ENCODE peak calls at places on chromosome 12, in six cellular contexts. F is fibroblast of the aortic adventitia, C is IMR-90, H is AG10803, W is activated B cell treated with CpG ODN at 0.5 μM for 24 hours, Q is uterus. A is an unnamed sample.

GRCh38 chr12:54762390-54762789 is 91.9 kb upstream of the MUCL1 start:
- DNase-seq in F (no peak), C (no peak), H (no peak), W (no peak), Q (no peak), A (no peak)

GRCh38 chr12:113912761-113913295 is 53.3 kb downstream of the RBM19 start:
- DNase-seq in F (peak), C (peak), H (peak), W (peak), Q (peak), A (peak)

GRCh38 chr12:44525806-44526654 is 350.1 kb downstream of the NELL2 start:
- DNase-seq in F (no peak), C (no peak), H (no peak), W (no peak), Q (no peak), A (no peak)

GRCh38 chr12:26786491-26787124 is 46.4 kb downstream of the ITPR2 start:
- DNase-seq in F (peak), C (peak), H (no peak), W (no peak), Q (no peak), A (no peak)

GRCh38 chr12:132492522-132492921 is 2.6 kb downstream of the FBRSL1 start:
- DNase-seq in F (no peak), C (no peak), H (no peak), W (no peak), Q (no peak), A (no peak)

GRCh38 chr12:67590122-67590795 is 58.3 kb upstream of the DYRK2 start:
- DNase-seq in F (no peak), C (no peak), H (no peak), W (no peak), Q (no peak), A (no peak)

GRCh38 chr12:101779200-101779599 is 39.9 kb upstream of the SYCP3 start:
- DNase-seq in F (no peak), C (no peak), H (no peak), W (no peak), Q (no peak), A (no peak)

GRCh38 chr12:104672501-104673265 is 215.9 kb downstream of the CHST11 start:
- DNase-seq in F (peak), C (no peak), H (peak), W (no peak), Q (peak), A (no peak)

GRCh38 chr12:82627799-82628198 is 58.9 kb upstream of the TMTC2 start:
- DNase-seq in F (peak), C (peak), H (peak), W (no peak), Q (no peak), A (no peak)

GRCh38 chr12:47066278-47067048 is 13.0 kb upstream of the PCED1B start:
- DNase-seq in F (peak), C (peak), H (peak), W (no peak), Q (no peak), A (no peak)

GRCh38 chr12:4153343-4153892 is 120.1 kb upstream of the CCND2 start:
- DNase-seq in F (no peak), C (no peak), H (no peak), W (peak), Q (no peak), A (no peak)

GRCh38 chr12:32457251-32458025 is 58.1 kb downstream of the FGD4 start:
- DNase-seq in F (peak), C (peak), H (no peak), W (no peak), Q (no peak), A (no peak)

GRCh38 chr12:38151991-38152700 is 164.4 kb upstream of the ALG10B start:
- DNase-seq in F (no peak), C (no peak), H (no peak), W (no peak), Q (no peak), A (no peak)

GRCh38 chr12:29316772-29317171 is 64.2 kb downstream of the ERGIC2 start:
- DNase-seq in F (peak), C (peak), H (peak), W (no peak), Q (no peak), A (no peak)

GRCh38 chr12:29314421-29314820 is 66.6 kb downstream of the ERGIC2 start:
- DNase-seq in F (no peak), C (no peak), H (no peak), W (no peak), Q (no peak), A (no peak)

GRCh38 chr12:29322157-29322556 is 58.8 kb downstream of the ERGIC2 start:
- DNase-seq in F (no peak), C (no peak), H (no peak), W (no peak), Q (no peak), A (no peak)

GRCh38 chr12:29320295-29321090 is 60.5 kb downstream of the ERGIC2 start:
- DNase-seq in F (peak), C (peak), H (peak), W (no peak), Q (no peak), A (no peak)

DNA sequence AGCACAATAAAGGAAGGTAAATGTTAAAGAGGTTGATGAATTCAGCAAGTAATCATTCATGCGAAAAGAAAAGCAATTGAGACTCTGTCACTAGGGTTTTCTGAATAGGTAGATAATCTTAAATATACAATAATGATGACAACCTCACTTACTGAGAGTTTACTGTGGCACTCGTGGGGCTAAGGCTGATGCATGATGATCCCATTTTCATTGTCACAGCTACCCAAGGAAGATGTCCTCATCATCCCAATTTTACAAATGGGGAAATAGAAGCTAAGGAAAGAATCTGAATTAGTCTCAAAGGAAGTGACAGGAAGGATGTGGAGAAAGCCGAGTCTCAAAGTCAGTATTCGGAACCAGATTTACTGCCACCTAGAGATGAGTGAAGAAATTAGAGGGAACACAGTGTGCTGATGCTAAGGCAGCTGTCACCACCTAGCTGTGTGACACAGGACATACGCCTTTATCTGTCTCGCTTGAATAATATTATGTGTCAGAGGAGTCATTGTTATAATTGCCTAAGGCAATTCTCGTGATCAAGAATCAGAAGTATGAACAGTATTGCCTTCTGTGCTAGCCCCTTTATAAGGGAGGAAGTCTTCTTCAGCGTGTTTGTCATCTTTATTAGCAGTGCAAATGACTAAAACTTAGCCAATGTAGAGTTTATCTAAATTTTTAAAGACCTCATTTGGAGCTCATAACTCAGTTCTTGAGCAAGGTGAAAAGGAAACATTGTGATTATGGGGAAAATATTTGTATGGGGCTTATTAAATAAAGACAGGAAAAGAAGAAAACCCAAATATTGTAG is 63.2 kb downstream of the ERGIC2 start:
- DNase-seq in F (peak), C (peak), H (peak), W (no peak), Q (no peak), A (no peak)
- TF ChIP-seq CTCF in F (peak), C (peak), H (peak), W (no peak), Q (peak), A (peak)

GRCh38 chr12:7352661-7353060 is 48.8 kb downstream of the ACSM4 start:
- DNase-seq in F (no peak), C (no peak), H (no peak), W (no peak), Q (no peak), A (no peak)

GRCh38 chr12:7349418-7349817 is 45.5 kb downstream of the ACSM4 start:
- DNase-seq in F (no peak), C (no peak), H (no peak), W (no peak), Q (no peak), A (no peak)

GRCh38 chr12:7351177-7351576 is 47.3 kb downstream of the ACSM4 start:
- DNase-seq in F (no peak), C (no peak), H (no peak), W (no peak), Q (no peak), A (no peak)

GRCh38 chr12:7354521-7354920 is 50.6 kb downstream of the ACSM4 start:
- DNase-seq in F (peak), C (no peak), H (no peak), W (no peak), Q (no peak), A (no peak)
- TF ChIP-seq CTCF in F (no peak), C (no peak), H (no peak), W (no peak), Q (no peak), A (no peak)

DNA sequence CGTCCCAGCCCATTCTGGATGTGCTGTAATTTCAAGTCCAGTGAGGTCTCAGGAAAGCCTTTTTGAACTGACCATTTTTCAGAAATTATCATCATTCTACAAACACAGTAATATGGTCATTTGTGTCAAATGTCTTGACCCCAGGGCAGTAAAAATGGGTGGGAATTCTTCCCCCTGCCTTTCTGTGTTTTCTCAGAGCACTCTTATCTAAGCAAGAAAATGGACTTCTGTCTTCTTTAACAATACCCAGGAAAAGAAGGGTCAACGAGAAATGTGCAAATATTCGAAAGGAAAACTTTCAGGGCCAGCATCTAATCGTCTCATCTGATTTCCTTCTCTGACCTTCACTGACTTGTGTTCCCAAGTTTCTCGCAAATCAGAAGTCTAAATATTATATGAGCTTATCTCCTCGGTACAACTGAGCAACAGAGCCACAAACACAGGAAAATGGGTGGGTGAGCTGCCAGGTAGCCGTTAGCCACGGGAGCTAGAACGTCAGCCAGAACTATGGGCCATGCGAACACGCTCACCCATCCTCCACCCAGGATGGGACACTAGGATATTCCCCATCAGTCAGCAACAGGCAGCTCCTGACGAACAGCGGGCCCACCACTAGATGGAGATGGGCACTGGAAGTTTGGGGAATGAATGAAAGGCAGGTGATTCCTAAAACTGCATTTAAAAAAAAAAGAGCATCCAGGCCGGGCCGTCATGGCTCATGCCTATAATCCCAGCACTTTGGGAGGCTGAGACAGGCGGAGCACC is 57.1 kb downstream of the VWF start:
- DNase-seq in F (peak), C (peak), H (no peak), W (no peak), Q (peak), A (no peak)
- TF ChIP-seq CTCF in F (peak), C (peak), H (peak), W (no peak), Q (peak), A (peak)

GRCh38 chr12:116955382-116956021 is 44.8 kb downstream of the FBXW8 start:
- DNase-seq in F (peak), C (peak), H (no peak), W (no peak), Q (no peak), A (no peak)
- TF ChIP-seq CTCF in F (no peak), C (no peak), H (no peak), W (no peak), Q (no peak), A (no peak)

GRCh38 chr12:9064201-9064814 is 51.4 kb downstream of the A2M start:
- DNase-seq in F (peak), C (peak), H (peak), W (peak), Q (peak), A (peak)
- TF ChIP-seq CTCF in F (peak), C (peak), H (peak), W (no peak), Q (peak), A (peak)

GRCh38 chr12:21745258-21745657 is 29.2 kb downstream of the KCNJ8 start:
- DNase-seq in F (no peak), C (no peak), H (no peak), W (no peak), Q (no peak), A (no peak)
- TF ChIP-seq CTCF in F (no peak), C (no peak), H (no peak), W (no peak), Q (no peak), A (no peak)

GRCh38 chr12:70842942-70843341 is 77.6 kb downstream of the PTPRR start:
- DNase-seq in F (no peak), C (no peak), H (no peak), W (no peak), Q (no peak), A (no peak)
- TF ChIP-seq CTCF in F (no peak), C (no peak), H (no peak), W (no peak), Q (no peak), A (no peak)

DNA sequence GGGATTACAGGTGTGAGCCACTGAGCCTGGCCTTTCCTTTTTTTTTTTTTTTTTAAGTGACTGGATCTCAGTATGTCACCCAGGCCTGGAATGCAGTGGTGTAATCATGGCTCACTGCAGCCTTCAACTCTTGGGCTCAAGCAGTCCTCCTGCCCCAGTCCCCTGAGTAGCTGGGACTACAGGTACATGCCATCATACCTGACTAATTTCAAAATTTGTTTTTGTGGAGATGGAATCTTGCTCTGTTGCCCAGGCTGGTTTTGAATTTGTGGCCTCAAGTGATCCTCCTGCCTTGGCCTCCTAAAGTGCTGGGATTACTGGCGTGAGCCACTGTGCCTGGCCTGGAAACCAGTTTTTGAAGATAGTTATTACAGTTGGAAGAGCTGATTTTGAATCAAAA is 37.4 kb downstream of the ETNK1 start:
- DNase-seq in F (no peak), C (no peak), H (no peak), W (no peak), Q (no peak), A (no peak)
- TF ChIP-seq CTCF in F (no peak), C (no peak), H (no peak), W (no peak), Q (no peak), A (no peak)

GRCh38 chr12:14138495-14138894 is 157.1 kb upstream of the GRIN2B start:
- DNase-seq in F (no peak), C (no peak), H (no peak), W (no peak), Q (no peak), A (peak)
- TF ChIP-seq CTCF in F (no peak), C (no peak), H (no peak), W (no peak), Q (no peak), A (peak)

DNA sequence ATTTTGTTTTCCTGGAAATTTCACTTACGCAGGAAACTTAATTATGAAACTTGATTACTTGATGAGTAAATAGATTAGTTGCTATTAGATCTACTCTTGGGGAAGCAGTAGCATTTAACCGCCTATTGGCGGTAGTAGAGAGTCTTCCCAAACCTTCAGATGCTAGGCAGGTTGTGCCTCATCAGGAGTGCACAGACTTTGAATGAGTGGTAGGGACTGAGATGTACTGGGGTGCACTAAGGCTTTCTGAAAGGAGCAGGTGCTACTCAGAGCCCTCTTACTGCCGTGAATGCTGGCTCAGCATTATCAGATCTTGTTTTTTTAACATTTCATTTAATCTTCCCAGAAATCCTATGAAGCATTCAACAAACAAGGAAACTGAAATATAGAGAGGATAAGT is 7.7 kb downstream of the GATC start:
- DNase-seq in F (no peak), C (peak), H (peak), W (no peak), Q (no peak), A (no peak)
- TF ChIP-seq CTCF in F (peak), C (peak), H (peak), W (no peak), Q (peak), A (peak)

A was measured in progenitor cell of endocrine pancreas.